ENCODE peak calls at places on chromosomes 12 and 14, in four cellular contexts. S, H, F and U are unnamed samples.

GRCh38 chr14:71713061-71713850 is 219.0 kb upstream of the RGS6 start:
- DNase-seq in S (no peak), H (no peak), F (no peak), U (no peak)

GRCh38 chr12:119902084-119902509 is 25.0 kb upstream of the CIT start:
- DNase-seq in S (peak), H (peak), F (peak), U (no peak)

GRCh38 chr12:63862187-63863107 is 17.9 kb downstream of the SRGAP1 start:
- DNase-seq in S (no peak), H (no peak), F (peak), U (no peak)

GRCh38 chr14:33120966-33121365 is 182.3 kb downstream of the NPAS3 start:
- DNase-seq in S (no peak), H (no peak), F (no peak), U (no peak)

GRCh38 chr12:25929096-25929637 is 29.3 kb upstream of the RASSF8 start:
- DNase-seq in S (no peak), H (no peak), F (no peak), U (no peak)

GRCh38 chr12:132454154-132454948 is 35.6 kb upstream of the FBRSL1 start:
- DNase-seq in S (no peak), H (no peak), F (no peak), U (no peak)

GRCh38 chr12:56931474-56931978 is 2.7 kb downstream of the SDR9C7 start:
- DNase-seq in S (peak), H (no peak), F (no peak), U (peak)

GRCh38 chr12:30296486-30296885 is 399.2 kb downstream of the IPO8 start:
- DNase-seq in S (no peak), H (no peak), F (no peak), U (no peak)

GRCh38 chr14:70052990-70053389 is 135.8 kb downstream of the SLC8A3 start:
- DNase-seq in S (peak), H (no peak), F (no peak), U (no peak)

GRCh38 chr14:92258934-92259333 is 64.0 kb upstream of the SLC24A4 start:
- DNase-seq in S (no peak), H (no peak), F (no peak), U (no peak)

GRCh38 chr14:97976861-97977260 is 1179.7 kb downstream of the VRK1 start:
- DNase-seq in S (no peak), H (peak), F (no peak), U (no peak)

GRCh38 chr14:70654609-70655008 is 12.9 kb downstream of the TTC9 start:
- DNase-seq in S (no peak), H (no peak), F (no peak), U (no peak)

GRCh38 chr14:100096656-100097055 is 31.4 kb downstream of the EVL start:
- DNase-seq in S (no peak), H (no peak), F (no peak), U (no peak)

GRCh38 chr12:49233842-49234526 is 30.9 kb upstream of the TUBA1C start:
- DNase-seq in S (no peak), H (peak), F (no peak), U (no peak)

GRCh38 chr12:77253321-77253720 is 188.0 kb upstream of the E2F7 start:
- DNase-seq in S (no peak), H (no peak), F (no peak), U (no peak)

GRCh38 chr12:591571-592505 is 71.4 kb downstream of the NINJ2 start:
- DNase-seq in S (peak), H (peak), F (no peak), U (no peak)

GRCh38 chr12:2536724-2537123 is 258.0 kb upstream of the FKBP4 start:
- DNase-seq in S (no peak), H (no peak), F (no peak), U (no peak)

GRCh38 chr12:101969-102878 is 35.7 kb downstream of the IQSEC3 start:
- DNase-seq in S (no peak), H (no peak), F (no peak), U (no peak)

GRCh38 chr12:93889516-93890202 is 212.5 kb downstream of the CRADD start:
- DNase-seq in S (no peak), H (peak), F (no peak), U (no peak)

GRCh38 chr14:102683399-102684275 is 91.2 kb downstream of the RCOR1 start:
- DNase-seq in S (no peak), H (no peak), F (no peak), U (no peak)

GRCh38 chr14:58428011-58428807 is 690 bp downstream of the KIAA0586 start:
- DNase-seq in S (peak), H (no peak), F (peak), U (no peak)

GRCh38 chr12:11684811-11685210 is 35.3 kb downstream of the ETV6 start:
- DNase-seq in S (no peak), H (no peak), F (no peak), U (peak)

GRCh38 chr12:112638420-112638819 is 153.1 kb upstream of the RPH3A start:
- DNase-seq in S (no peak), H (no peak), F (no peak), U (no peak)

GRCh38 chr12:96398422-96399080 is 1.7 kb downstream of the CDK17 start:
- DNase-seq in S (peak), H (no peak), F (no peak), U (no peak)

GRCh38 chr12:12813120-12814101 is at the start of gene DDX47:
- DNase-seq in S (peak), H (peak), F (peak), U (peak)

GRCh38 chr14:24436355-24437019 is 6.1 kb downstream of the SDR39U1 start:
- DNase-seq in S (peak), H (no peak), F (peak), U (no peak)

GRCh38 chr14:104698688-104699425 is 9.4 kb downstream of the INF2 start:
- DNase-seq in S (no peak), H (no peak), F (no peak), U (no peak)

GRCh38 chr14:78403278-78403815 is 233.2 kb downstream of the NRXN3 start:
- DNase-seq in S (no peak), H (no peak), F (no peak), U (no peak)

GRCh38 chr12:52601671-52602070 is 408 bp upstream of the KRT72 start:
- DNase-seq in S (no peak), H (peak), F (no peak), U (no peak)

GRCh38 chr12:95546491-95546813 is 4.8 kb downstream of the USP44 start:
- DNase-seq in S (no peak), H (no peak), F (no peak), U (no peak)

DNA sequence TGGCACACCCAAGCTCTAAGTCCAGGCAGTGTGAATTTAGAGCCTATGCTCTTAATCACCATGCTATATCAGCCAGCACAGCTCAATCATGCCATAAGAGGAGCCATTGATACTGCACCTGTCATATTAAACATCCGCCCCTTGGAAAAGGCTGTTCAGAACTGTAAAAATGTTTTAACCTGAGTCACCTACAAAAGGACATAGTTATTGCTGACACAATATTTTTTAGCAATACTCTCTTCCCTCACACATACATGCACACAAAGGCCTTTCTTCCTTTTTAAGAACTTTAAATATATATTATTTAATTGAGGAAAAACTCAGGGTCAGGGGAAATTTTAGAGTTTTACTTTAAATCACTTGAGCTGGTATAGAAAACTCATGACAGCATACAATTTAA is 83.5 kb upstream of the ATXN7L3B start:
- DNase-seq in S (no peak), H (no peak), F (no peak), U (no peak)
- TF ChIP-seq CTCF in S (no peak), H (no peak), F (no peak), U (no peak)

GRCh38 chr14:91164676-91165075 is 50.8 kb downstream of the DGLUCY start:
- DNase-seq in S (no peak), H (no peak), F (no peak), U (no peak)
- H3K27ac ChIP-seq in S (no peak), H (peak), F (no peak), U (no peak)

DNA sequence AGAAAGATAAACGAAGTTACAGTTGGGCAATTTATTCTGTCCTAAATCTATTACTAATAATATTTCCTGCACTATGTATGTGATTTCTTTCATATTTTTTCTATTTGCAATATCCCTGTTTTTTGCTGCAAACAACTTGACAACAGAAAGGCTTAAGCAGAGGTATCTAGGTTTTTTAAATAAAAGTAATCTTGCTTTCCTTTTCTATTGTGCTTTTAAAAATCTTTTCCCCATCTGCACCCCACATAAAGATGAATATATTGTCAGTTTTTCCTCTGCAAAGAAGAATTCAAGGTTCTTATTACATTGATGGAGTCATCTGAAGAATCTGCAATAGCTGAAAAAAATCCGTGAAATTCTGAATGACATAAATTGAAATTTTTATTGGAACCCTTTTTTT is 502 bp upstream of the RALGAPA1 start:
- DNase-seq in S (no peak), H (no peak), F (no peak), U (no peak)
- H3K4me3 ChIP-seq in S (peak), H (peak), F (peak), U (peak)

GRCh38 chr12:71125515-71125914 is 32.3 kb downstream of the TSPAN8 start:
- DNase-seq in S (no peak), H (no peak), F (no peak), U (no peak)
- TF ChIP-seq CTCF in S (peak), H (no peak), F (no peak), U (no peak)

GRCh38 chr14:51319181-51319597 is 79.1 kb downstream of the TMX1 start:
- DNase-seq in S (peak), H (no peak), F (no peak), U (no peak)

GRCh38 chr14:51318777-51319176 is 78.7 kb downstream of the TMX1 start:
- DNase-seq in S (no peak), H (no peak), F (no peak), U (no peak)

GRCh38 chr14:51323492-51323891 is 83.4 kb downstream of the TMX1 start:
- DNase-seq in S (no peak), H (no peak), F (no peak), U (no peak)

GRCh38 chr14:51317373-51317772 is 77.3 kb downstream of the TMX1 start:
- DNase-seq in S (no peak), H (no peak), F (no peak), U (no peak)

DNA sequence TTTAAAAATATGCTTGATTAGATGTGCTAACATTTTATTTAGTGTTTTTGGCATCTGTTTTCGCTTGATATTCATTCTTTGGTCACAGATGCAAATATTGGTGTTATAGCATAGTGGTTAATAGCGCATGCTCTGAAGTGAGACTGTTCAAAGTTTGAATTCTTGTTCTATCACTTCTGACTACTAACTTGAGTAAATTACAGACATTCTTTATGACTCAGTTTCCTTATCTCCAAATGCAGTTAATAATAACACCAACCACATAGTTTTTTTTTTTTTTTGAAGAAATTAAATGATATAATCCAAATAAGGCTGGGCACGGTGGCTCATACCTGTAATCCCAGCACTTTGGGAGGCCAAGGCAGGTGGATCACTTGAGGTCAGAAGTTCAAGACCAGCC is 81.0 kb downstream of the TMX1 start:
- DNase-seq in S (no peak), H (no peak), F (no peak), U (no peak)
- H3K27ac ChIP-seq in S (no peak), H (no peak), F (no peak), U (no peak)

DNA sequence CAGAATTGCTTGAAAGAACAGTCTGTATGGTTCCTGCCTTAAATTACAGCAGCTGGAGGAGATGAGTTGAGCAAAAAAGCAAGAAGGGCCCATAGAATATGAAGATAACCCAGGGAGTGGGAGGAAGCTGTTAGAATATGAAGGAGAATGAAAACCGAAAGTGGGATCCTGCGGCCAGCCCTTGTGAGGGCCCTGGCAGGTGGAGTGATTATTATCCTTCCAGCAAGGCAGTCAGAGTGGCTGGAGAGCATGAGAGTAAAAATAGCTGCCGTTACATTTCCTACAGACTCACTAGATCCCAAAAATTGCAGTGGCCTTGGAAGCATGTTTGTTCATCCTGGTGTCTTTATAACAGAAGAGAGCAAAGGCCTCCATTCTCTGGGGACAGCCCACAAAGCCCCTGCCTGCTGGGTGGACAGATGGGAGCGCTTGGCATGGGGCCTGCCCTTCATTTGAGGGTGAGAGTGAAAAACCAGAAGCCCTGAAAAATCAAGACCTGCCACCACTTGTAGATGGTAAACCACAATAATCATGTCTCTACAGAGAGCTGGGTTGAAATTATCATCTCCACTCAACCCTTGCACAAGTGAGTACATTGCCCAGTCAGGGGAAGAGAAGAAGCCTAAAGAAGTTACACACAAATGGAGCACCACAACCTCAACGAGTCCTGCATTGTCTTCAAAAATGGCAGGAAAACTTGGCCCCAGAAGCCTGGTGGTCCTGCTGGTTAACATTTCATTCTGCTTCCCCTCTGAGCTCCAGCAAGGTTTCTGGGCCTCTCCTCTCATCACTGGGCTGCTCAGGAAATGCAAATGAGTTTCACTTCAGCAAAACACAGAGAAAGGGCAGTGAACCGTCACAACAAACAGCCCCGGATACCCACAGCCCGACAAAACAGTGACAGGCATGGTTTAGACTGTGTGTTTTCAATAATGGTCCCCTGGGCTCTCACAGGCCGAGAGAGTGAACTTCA is 20.5 kb downstream of the ZDHHC22 start:
- DNase-seq in S (no peak), H (no peak), F (no peak), U (peak)
- H3K4me3 ChIP-seq in S (no peak), H (no peak), F (no peak), U (no peak)

GRCh38 chr14:93946506-93947170 is 19.5 kb downstream of the FAM181A start:
- DNase-seq in S (no peak), H (no peak), F (no peak), U (no peak)

GRCh38 chr14:93949511-93950075 is 22.4 kb downstream of the FAM181A start:
- DNase-seq in S (no peak), H (no peak), F (no peak), U (no peak)

GRCh38 chr14:93945070-93945399 is 17.9 kb downstream of the FAM181A start:
- DNase-seq in S (no peak), H (no peak), F (no peak), U (no peak)

GRCh38 chr14:93946104-93946503 is 19.0 kb downstream of the FAM181A start:
- DNase-seq in S (no peak), H (no peak), F (no peak), U (no peak)

GRCh38 chr14:93947282-93947681 is 20.1 kb downstream of the FAM181A start:
- DNase-seq in S (peak), H (no peak), F (no peak), U (no peak)
- TF ChIP-seq CTCF in S (no peak), H (no peak), F (no peak), U (no peak)

DNA sequence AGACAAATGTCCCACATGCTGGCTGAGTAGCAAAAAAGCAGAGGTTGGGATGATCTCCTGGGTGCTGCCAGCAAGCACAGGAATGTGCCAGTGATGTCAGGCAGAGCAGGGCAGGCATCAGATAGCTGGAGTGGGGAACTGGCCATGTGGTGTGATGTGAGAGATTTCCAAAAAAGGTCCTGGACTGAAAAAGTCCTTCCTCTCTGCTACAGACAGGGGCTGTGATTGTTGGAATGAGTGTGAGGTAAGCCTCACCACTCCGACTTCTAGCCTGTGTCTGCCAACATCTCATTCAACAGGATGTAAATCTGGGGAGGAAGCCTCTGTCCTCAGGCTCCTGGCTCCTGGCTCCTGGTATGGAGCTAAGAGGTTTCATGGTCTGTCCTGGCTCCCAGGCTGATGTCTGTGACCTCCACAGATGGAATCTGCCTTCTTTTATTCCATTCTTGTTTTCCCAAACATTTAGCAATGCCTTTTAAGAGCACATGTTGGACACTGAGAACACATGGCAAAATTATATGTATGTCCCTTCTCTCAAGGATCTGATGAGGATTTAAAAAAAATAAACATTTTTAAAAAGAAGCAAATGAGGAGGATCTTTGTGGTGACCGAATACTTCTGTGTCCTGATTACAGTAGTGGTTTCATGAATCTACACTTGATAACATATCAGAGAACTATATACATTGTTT is 50.1 kb upstream of the STK38L start:
- DNase-seq in S (peak), H (peak), F (no peak), U (peak)
- H3K27ac ChIP-seq in S (peak), H (peak), F (peak), U (peak)

GRCh38 chr12:116551151-116551550 is 8.0 kb upstream of the MAP1LC3B2 start:
- DNase-seq in S (no peak), H (no peak), F (no peak), U (no peak)
- H3K4me3 ChIP-seq in S (no peak), H (no peak), F (no peak), U (no peak)

GRCh38 chr12:130286041-130286440 is 51.6 kb upstream of the PIWIL1 start:
- DNase-seq in S (no peak), H (no peak), F (no peak), U (no peak)
- TF ChIP-seq CTCF in S (no peak), H (no peak), F (no peak), U (no peak)